ENCODE peak calls at places on chromosomes 12 and 14, in ten cellular contexts. F is NCI-H460; N is A549; A is neural crest cell; Z is CD8-positive, alpha-beta T cell; R is HepG2; E is kidney tubule cell; D is heart right ventricle; U is WERI-Rb-1; J is MM.1S. H is an unnamed sample.

GRCh38 chr14:55433880-55434804 is 6.3 kb downstream of the TBPL2 start:
- DNase-seq in F (no peak), N (no peak), A (no peak), Z (no peak), R (no peak), E (no peak), D (no peak), U (no peak), J (no peak), H (peak; percentile 38)

GRCh38 chr14:95703805-95704204 is 10.1 kb downstream of the TCL1A start:
- DNase-seq in F (no peak), N (no peak), A (no peak), Z (no peak), R (no peak), E (no peak), D (no peak), U (no peak), J (no peak), H (no peak)

GRCh38 chr12:124487065-124487833 is 80.2 kb downstream of the NCOR2 start:
- DNase-seq in F (no peak), N (no peak), A (no peak), Z (no peak), R (no peak), E (no peak), D (peak; percentile 60), U (no peak), J (no peak), H (no peak)

GRCh38 chr12:54222609-54223008 is 33.8 kb upstream of the SMUG1 start:
- DNase-seq in F (peak; percentile 87), N (no peak), A (no peak), Z (no peak), R (no peak), E (peak; percentile 97), D (no peak), U (no peak), J (no peak), H (no peak)

GRCh38 chr12:32062841-32063240 is 43.8 kb upstream of the BICD1 start:
- DNase-seq in F (no peak), N (no peak), A (no peak), Z (no peak), R (no peak), E (peak; percentile 19), D (no peak), U (no peak), J (peak; percentile 68), H (no peak)

GRCh38 chr12:109925185-109925835 is 25.2 kb downstream of the TCHP start:
- DNase-seq in F (no peak), N (no peak), A (no peak), Z (no peak), R (no peak), E (no peak), D (no peak), U (no peak), J (no peak), H (no peak)

GRCh38 chr12:56334490-56334793 is 642 bp upstream of the PAN2 start:
- DNase-seq in F (no peak), N (no peak), A (no peak), Z (no peak), R (no peak), E (no peak), D (no peak), U (no peak), J (no peak), H (no peak)

GRCh38 chr14:35539969-35540368 is 6.0 kb downstream of the INSM2 start:
- DNase-seq in F (no peak), N (no peak), A (no peak), Z (no peak), R (no peak), E (no peak), D (no peak), U (no peak), J (peak; percentile 47), H (no peak)

GRCh38 chr12:69150796-69151127 is 88.6 kb upstream of the CPSF6 start:
- DNase-seq in F (no peak), N (no peak), A (no peak), Z (no peak), R (no peak), E (no peak), D (no peak), U (no peak), J (no peak), H (no peak)

GRCh38 chr14:98803196-98803595 is 468.8 kb downstream of the BCL11B start:
- DNase-seq in F (no peak), N (no peak), A (no peak), Z (no peak), R (no peak), E (no peak), D (no peak), U (no peak), J (no peak), H (no peak)

GRCh38 chr14:71654810-71655209 is 277.4 kb upstream of the RGS6 start:
- DNase-seq in F (no peak), N (no peak), A (no peak), Z (no peak), R (no peak), E (no peak), D (no peak), U (no peak), J (no peak), H (no peak)

GRCh38 chr14:56351861-56352260 is 227.7 kb upstream of the TMEM260 start:
- DNase-seq in F (no peak), N (peak; percentile 4), A (no peak), Z (no peak), R (no peak), E (peak; percentile 88), D (no peak), U (no peak), J (no peak), H (no peak)

GRCh38 chr14:55277972-55278740 is 6.9 kb downstream of the FBXO34 start:
- DNase-seq in F (no peak), N (no peak), A (no peak), Z (no peak), R (no peak), E (no peak), D (no peak), U (no peak), J (peak; percentile 63), H (no peak)

GRCh38 chr14:24098229-24098926 is 4.3 kb downstream of the PCK2 start:
- DNase-seq in F (no peak), N (no peak), A (no peak), Z (no peak), R (no peak), E (no peak), D (no peak), U (no peak), J (no peak), H (no peak)

GRCh38 chr14:67426161-67426560 is 14.2 kb upstream of the PLEK2 start:
- DNase-seq in F (no peak), N (no peak), A (no peak), Z (no peak), R (no peak), E (no peak), D (peak; percentile 25), U (no peak), J (peak; percentile 42), H (no peak)

GRCh38 chr14:32436993-32437392 is 107.9 kb downstream of the AKAP6 start:
- DNase-seq in F (no peak), N (no peak), A (no peak), Z (no peak), R (no peak), E (no peak), D (no peak), U (no peak), J (no peak), H (no peak)

GRCh38 chr12:114473717-114474116 is 67.8 kb upstream of the TBX5 start:
- DNase-seq in F (no peak), N (no peak), A (no peak), Z (no peak), R (no peak), E (no peak), D (no peak), U (no peak), J (no peak), H (no peak)

GRCh38 chr12:8687846-8688601 is 9.8 kb upstream of the RIMKLB start:
- DNase-seq in F (peak; percentile 43), N (peak; percentile 76), A (peak; percentile 29), Z (no peak), R (no peak), E (peak; percentile 76), D (no peak), U (peak; percentile 55), J (no peak), H (no peak)

GRCh38 chr12:46677749-46678148 is 148.0 kb downstream of the SLC38A4 start:
- DNase-seq in F (peak; percentile 61), N (peak; percentile 70), A (no peak), Z (no peak), R (peak; percentile 66), E (peak; percentile 17), D (no peak), U (no peak), J (no peak), H (no peak)

GRCh38 chr12:116880817-116881324 is 370 bp downstream of the HRK start:
- DNase-seq in F (peak; percentile 32), N (peak; percentile 76), A (peak; percentile 30), Z (no peak), R (peak; percentile 27), E (peak; percentile 70), D (peak; percentile 28), U (peak; percentile 52), J (peak; percentile 59), H (no peak)

GRCh38 chr12:12172106-12172511 is 94.7 kb downstream of the LRP6 start:
- DNase-seq in F (no peak), N (no peak), A (no peak), Z (no peak), R (no peak), E (peak; percentile 53), D (no peak), U (no peak), J (peak; percentile 62), H (no peak)

GRCh38 chr14:105529506-105530445 is 3.4 kb downstream of the TMEM121 start:
- DNase-seq in F (no peak), N (no peak), A (no peak), Z (no peak), R (peak; percentile 50), E (no peak), D (no peak), U (no peak), J (no peak), H (peak; percentile 18)